ENCODE peak calls at places on chromosomes 13 and 19, in nine cellular contexts. One of them, this sample, is unnamed.

GRCh38 chr13:97141564-97142005 is 80.5 kb upstream of the MBNL2 start:
- DNase-seq in EL: peak
- DNase-seq in activated CD4-positive, alpha-beta T cell treated with anti-CD3 and anti-CD28 coated beads for 48 hours: peak
- DNase-seq in posterior cingulate gyrus: no peak
- DNase-seq in fibroblast of gingiva: peak
- DNase-seq in stimulated activated CD8-positive, alpha-beta memory T cell treated with anti-CD3 and anti-CD28 coated beads, Interleukin-4, amount 100 ng/mL, for 1 hour: no peak
- DNase-seq in cardiac muscle cell: peak
- DNase-seq in stimulated activated CD4-positive, alpha-beta T cell treated with anti-CD3 and anti-CD28 coated beads, Interleukin-1b, Interleukin-23, amount 100 ng/mL, for 24 hours: no peak
- DNase-seq in NCI-H1417: peak
- DNase-seq in this sample: no peak

GRCh38 chr13:74210693-74211393 is 76.6 kb upstream of the KLF12 start:
- DNase-seq in activated CD4-positive, alpha-beta T cell treated with anti-CD3 and anti-CD28 coated beads for 48 hours: no peak
- DNase-seq in fibroblast of gingiva: peak
- DNase-seq in EL: peak
- DNase-seq in posterior cingulate gyrus: no peak
- DNase-seq in NCI-H1417: peak
- DNase-seq in stimulated activated CD8-positive, alpha-beta memory T cell treated with anti-CD3 and anti-CD28 coated beads, Interleukin-4, amount 100 ng/mL, for 1 hour: no peak
- DNase-seq in cardiac muscle cell: peak
- DNase-seq in stimulated activated CD4-positive, alpha-beta T cell treated with anti-CD3 and anti-CD28 coated beads, Interleukin-1b, Interleukin-23, amount 100 ng/mL, for 24 hours: no peak
- DNase-seq in this sample: no peak

GRCh38 chr13:56909896-56910600 is 230.7 kb upstream of the PRR20A start:
- DNase-seq in fibroblast of gingiva: no peak
- DNase-seq in posterior cingulate gyrus: peak
- DNase-seq in cardiac muscle cell: no peak
- DNase-seq in EL: no peak
- DNase-seq in stimulated activated CD4-positive, alpha-beta T cell treated with anti-CD3 and anti-CD28 coated beads, Interleukin-1b, Interleukin-23, amount 100 ng/mL, for 24 hours: no peak
- DNase-seq in stimulated activated CD8-positive, alpha-beta memory T cell treated with anti-CD3 and anti-CD28 coated beads, Interleukin-4, amount 100 ng/mL, for 1 hour: no peak
- DNase-seq in activated CD4-positive, alpha-beta T cell treated with anti-CD3 and anti-CD28 coated beads for 48 hours: no peak
- DNase-seq in NCI-H1417: no peak
- DNase-seq in this sample: no peak

GRCh38 chr19:5048727-5049553 is 80.0 kb downstream of the KDM4B start:
- DNase-seq in activated CD4-positive, alpha-beta T cell treated with anti-CD3 and anti-CD28 coated beads for 48 hours: no peak
- DNase-seq in cardiac muscle cell: no peak
- DNase-seq in EL: peak
- DNase-seq in posterior cingulate gyrus: no peak
- DNase-seq in stimulated activated CD4-positive, alpha-beta T cell treated with anti-CD3 and anti-CD28 coated beads, Interleukin-1b, Interleukin-23, amount 100 ng/mL, for 24 hours: no peak
- DNase-seq in NCI-H1417: no peak
- DNase-seq in fibroblast of gingiva: peak
- DNase-seq in stimulated activated CD8-positive, alpha-beta memory T cell treated with anti-CD3 and anti-CD28 coated beads, Interleukin-4, amount 100 ng/mL, for 1 hour: no peak
- DNase-seq in this sample: no peak

GRCh38 chr13:100608906-100609305 is 20.3 kb upstream of the GGACT start:
- DNase-seq in NCI-H1417: no peak
- DNase-seq in posterior cingulate gyrus: no peak
- DNase-seq in stimulated activated CD4-positive, alpha-beta T cell treated with anti-CD3 and anti-CD28 coated beads, Interleukin-1b, Interleukin-23, amount 100 ng/mL, for 24 hours: no peak
- DNase-seq in cardiac muscle cell: no peak
- DNase-seq in fibroblast of gingiva: no peak
- DNase-seq in activated CD4-positive, alpha-beta T cell treated with anti-CD3 and anti-CD28 coated beads for 48 hours: peak
- DNase-seq in stimulated activated CD8-positive, alpha-beta memory T cell treated with anti-CD3 and anti-CD28 coated beads, Interleukin-4, amount 100 ng/mL, for 1 hour: no peak
- DNase-seq in EL: no peak
- DNase-seq in this sample: no peak

GRCh38 chr13:73970413-73971055 is 163.7 kb downstream of the KLF12 start:
- DNase-seq in EL: no peak
- DNase-seq in cardiac muscle cell: no peak
- DNase-seq in activated CD4-positive, alpha-beta T cell treated with anti-CD3 and anti-CD28 coated beads for 48 hours: no peak
- DNase-seq in posterior cingulate gyrus: peak
- DNase-seq in fibroblast of gingiva: peak
- DNase-seq in stimulated activated CD4-positive, alpha-beta T cell treated with anti-CD3 and anti-CD28 coated beads, Interleukin-1b, Interleukin-23, amount 100 ng/mL, for 24 hours: no peak
- DNase-seq in stimulated activated CD8-positive, alpha-beta memory T cell treated with anti-CD3 and anti-CD28 coated beads, Interleukin-4, amount 100 ng/mL, for 1 hour: no peak
- DNase-seq in NCI-H1417: no peak
- DNase-seq in this sample: no peak

GRCh38 chr13:45511310-45512147 is 46.8 kb downstream of the COG3 start:
- DNase-seq in EL: peak
- DNase-seq in stimulated activated CD4-positive, alpha-beta T cell treated with anti-CD3 and anti-CD28 coated beads, Interleukin-1b, Interleukin-23, amount 100 ng/mL, for 24 hours: no peak
- DNase-seq in fibroblast of gingiva: peak
- DNase-seq in activated CD4-positive, alpha-beta T cell treated with anti-CD3 and anti-CD28 coated beads for 48 hours: peak
- DNase-seq in posterior cingulate gyrus: no peak
- DNase-seq in stimulated activated CD8-positive, alpha-beta memory T cell treated with anti-CD3 and anti-CD28 coated beads, Interleukin-4, amount 100 ng/mL, for 1 hour: no peak
- DNase-seq in cardiac muscle cell: peak
- DNase-seq in NCI-H1417: peak
- DNase-seq in this sample: no peak

GRCh38 chr13:100789968-100790367 is 115.4 kb upstream of the TMTC4 start:
- DNase-seq in stimulated activated CD4-positive, alpha-beta T cell treated with anti-CD3 and anti-CD28 coated beads, Interleukin-1b, Interleukin-23, amount 100 ng/mL, for 24 hours: no peak
- DNase-seq in EL: no peak
- DNase-seq in fibroblast of gingiva: no peak
- DNase-seq in activated CD4-positive, alpha-beta T cell treated with anti-CD3 and anti-CD28 coated beads for 48 hours: no peak
- DNase-seq in posterior cingulate gyrus: no peak
- DNase-seq in NCI-H1417: no peak
- DNase-seq in stimulated activated CD8-positive, alpha-beta memory T cell treated with anti-CD3 and anti-CD28 coated beads, Interleukin-4, amount 100 ng/mL, for 1 hour: no peak
- DNase-seq in cardiac muscle cell: no peak
- DNase-seq in this sample: no peak

GRCh38 chr13:28636078-28636477 is 22.9 kb upstream of the POMP start:
- DNase-seq in posterior cingulate gyrus: no peak
- DNase-seq in stimulated activated CD8-positive, alpha-beta memory T cell treated with anti-CD3 and anti-CD28 coated beads, Interleukin-4, amount 100 ng/mL, for 1 hour: no peak
- DNase-seq in EL: peak
- DNase-seq in stimulated activated CD4-positive, alpha-beta T cell treated with anti-CD3 and anti-CD28 coated beads, Interleukin-1b, Interleukin-23, amount 100 ng/mL, for 24 hours: no peak
- DNase-seq in fibroblast of gingiva: peak
- DNase-seq in cardiac muscle cell: no peak
- DNase-seq in NCI-H1417: no peak
- DNase-seq in activated CD4-positive, alpha-beta T cell treated with anti-CD3 and anti-CD28 coated beads for 48 hours: no peak
- DNase-seq in this sample: no peak

GRCh38 chr13:25652764-25653163 is 281.0 kb downstream of the ATP8A2 start:
- DNase-seq in stimulated activated CD8-positive, alpha-beta memory T cell treated with anti-CD3 and anti-CD28 coated beads, Interleukin-4, amount 100 ng/mL, for 1 hour: no peak
- DNase-seq in EL: no peak
- DNase-seq in fibroblast of gingiva: no peak
- DNase-seq in stimulated activated CD4-positive, alpha-beta T cell treated with anti-CD3 and anti-CD28 coated beads, Interleukin-1b, Interleukin-23, amount 100 ng/mL, for 24 hours: no peak
- DNase-seq in activated CD4-positive, alpha-beta T cell treated with anti-CD3 and anti-CD28 coated beads for 48 hours: no peak
- DNase-seq in posterior cingulate gyrus: no peak
- DNase-seq in cardiac muscle cell: no peak
- DNase-seq in NCI-H1417: no peak
- DNase-seq in this sample: no peak

GRCh38 chr13:22114630-22115311 is 443.9 kb downstream of the FGF9 start:
- DNase-seq in stimulated activated CD4-positive, alpha-beta T cell treated with anti-CD3 and anti-CD28 coated beads, Interleukin-1b, Interleukin-23, amount 100 ng/mL, for 24 hours: no peak
- DNase-seq in cardiac muscle cell: no peak
- DNase-seq in stimulated activated CD8-positive, alpha-beta memory T cell treated with anti-CD3 and anti-CD28 coated beads, Interleukin-4, amount 100 ng/mL, for 1 hour: no peak
- DNase-seq in activated CD4-positive, alpha-beta T cell treated with anti-CD3 and anti-CD28 coated beads for 48 hours: no peak
- DNase-seq in NCI-H1417: no peak
- DNase-seq in EL: no peak
- DNase-seq in fibroblast of gingiva: no peak
- DNase-seq in posterior cingulate gyrus: no peak
- DNase-seq in this sample: peak

GRCh38 chr13:45162194-45162593 is 38.7 kb downstream of the KCTD4 start:
- DNase-seq in activated CD4-positive, alpha-beta T cell treated with anti-CD3 and anti-CD28 coated beads for 48 hours: no peak
- DNase-seq in NCI-H1417: no peak
- DNase-seq in stimulated activated CD4-positive, alpha-beta T cell treated with anti-CD3 and anti-CD28 coated beads, Interleukin-1b, Interleukin-23, amount 100 ng/mL, for 24 hours: no peak
- DNase-seq in fibroblast of gingiva: peak
- DNase-seq in cardiac muscle cell: no peak
- DNase-seq in posterior cingulate gyrus: no peak
- DNase-seq in EL: no peak
- DNase-seq in stimulated activated CD8-positive, alpha-beta memory T cell treated with anti-CD3 and anti-CD28 coated beads, Interleukin-4, amount 100 ng/mL, for 1 hour: no peak
- DNase-seq in this sample: no peak

GRCh38 chr13:29266261-29266660 is 329.2 kb downstream of the SLC7A1 start:
- DNase-seq in stimulated activated CD4-positive, alpha-beta T cell treated with anti-CD3 and anti-CD28 coated beads, Interleukin-1b, Interleukin-23, amount 100 ng/mL, for 24 hours: no peak
- DNase-seq in cardiac muscle cell: no peak
- DNase-seq in stimulated activated CD8-positive, alpha-beta memory T cell treated with anti-CD3 and anti-CD28 coated beads, Interleukin-4, amount 100 ng/mL, for 1 hour: no peak
- DNase-seq in EL: no peak
- DNase-seq in NCI-H1417: no peak
- DNase-seq in activated CD4-positive, alpha-beta T cell treated with anti-CD3 and anti-CD28 coated beads for 48 hours: no peak
- DNase-seq in fibroblast of gingiva: no peak
- DNase-seq in posterior cingulate gyrus: no peak
- DNase-seq in this sample: no peak

GRCh38 chr19:47447470-47448359 is 24.0 kb downstream of the SLC8A2 start:
- DNase-seq in NCI-H1417: peak
- DNase-seq in cardiac muscle cell: peak
- DNase-seq in activated CD4-positive, alpha-beta T cell treated with anti-CD3 and anti-CD28 coated beads for 48 hours: peak
- DNase-seq in posterior cingulate gyrus: peak
- DNase-seq in stimulated activated CD4-positive, alpha-beta T cell treated with anti-CD3 and anti-CD28 coated beads, Interleukin-1b, Interleukin-23, amount 100 ng/mL, for 24 hours: peak
- DNase-seq in stimulated activated CD8-positive, alpha-beta memory T cell treated with anti-CD3 and anti-CD28 coated beads, Interleukin-4, amount 100 ng/mL, for 1 hour: no peak
- DNase-seq in fibroblast of gingiva: no peak
- DNase-seq in EL: peak
- DNase-seq in this sample: no peak

GRCh38 chr19:6811906-6812305 is 39.4 kb downstream of the VAV1 start:
- DNase-seq in EL: peak
- DNase-seq in stimulated activated CD8-positive, alpha-beta memory T cell treated with anti-CD3 and anti-CD28 coated beads, Interleukin-4, amount 100 ng/mL, for 1 hour: no peak
- DNase-seq in NCI-H1417: peak
- DNase-seq in fibroblast of gingiva: peak
- DNase-seq in cardiac muscle cell: no peak
- DNase-seq in activated CD4-positive, alpha-beta T cell treated with anti-CD3 and anti-CD28 coated beads for 48 hours: no peak
- DNase-seq in stimulated activated CD4-positive, alpha-beta T cell treated with anti-CD3 and anti-CD28 coated beads, Interleukin-1b, Interleukin-23, amount 100 ng/mL, for 24 hours: no peak
- DNase-seq in posterior cingulate gyrus: no peak
- DNase-seq in this sample: no peak

GRCh38 chr19:5676105-5676671 is 4.1 kb downstream of the MICOS13 start:
- DNase-seq in stimulated activated CD4-positive, alpha-beta T cell treated with anti-CD3 and anti-CD28 coated beads, Interleukin-1b, Interleukin-23, amount 100 ng/mL, for 24 hours: no peak
- DNase-seq in NCI-H1417: no peak
- DNase-seq in cardiac muscle cell: no peak
- DNase-seq in activated CD4-positive, alpha-beta T cell treated with anti-CD3 and anti-CD28 coated beads for 48 hours: no peak
- DNase-seq in stimulated activated CD8-positive, alpha-beta memory T cell treated with anti-CD3 and anti-CD28 coated beads, Interleukin-4, amount 100 ng/mL, for 1 hour: no peak
- DNase-seq in EL: no peak
- DNase-seq in posterior cingulate gyrus: no peak
- DNase-seq in fibroblast of gingiva: no peak
- DNase-seq in this sample: no peak

GRCh38 chr13:98071316-98071715 is 71.6 kb upstream of the FARP1 start:
- DNase-seq in posterior cingulate gyrus: no peak
- DNase-seq in NCI-H1417: no peak
- DNase-seq in activated CD4-positive, alpha-beta T cell treated with anti-CD3 and anti-CD28 coated beads for 48 hours: no peak
- DNase-seq in stimulated activated CD4-positive, alpha-beta T cell treated with anti-CD3 and anti-CD28 coated beads, Interleukin-1b, Interleukin-23, amount 100 ng/mL, for 24 hours: no peak
- DNase-seq in EL: no peak
- DNase-seq in cardiac muscle cell: no peak
- DNase-seq in stimulated activated CD8-positive, alpha-beta memory T cell treated with anti-CD3 and anti-CD28 coated beads, Interleukin-4, amount 100 ng/mL, for 1 hour: no peak
- DNase-seq in fibroblast of gingiva: no peak
- DNase-seq in this sample: no peak

This sample was measured in hippocampal formation.